ENCODE peak calls at places on chromosomes 2 and 18, in eight cellular contexts. J is psoas muscle; W is epithelial cell of proximal tubule; H is neural progenitor cell; O is CD4-positive, alpha-beta T cell; E is sigmoid colon; P is Peyer's patch; Y is GM13976. S is an unnamed sample.

GRCh38 chr2:23588106-23588505 is 203.1 kb downstream of the KLHL29 start:
- DNase-seq in J (no peak), W (no peak), H (no peak), O (no peak), E (peak; percentile 65), P (no peak), Y (no peak), S (no peak)

GRCh38 chr2:145096582-145096981 is 576.7 kb upstream of the ZEB2 start:
- DNase-seq in J (no peak), W (peak; percentile 56), H (no peak), O (no peak), E (no peak), P (no peak), Y (no peak), S (no peak)

GRCh38 chr18:3704556-3705162 is 254.7 kb downstream of the TGIF1 start:
- DNase-seq in J (no peak), W (no peak), H (no peak), O (no peak), E (no peak), P (no peak), Y (no peak), S (no peak)

GRCh38 chr2:70596293-70596692 is 42.7 kb upstream of the TGFA start:
- DNase-seq in J (no peak), W (peak; percentile 52), H (no peak), O (no peak), E (no peak), P (no peak), Y (no peak), S (no peak)

GRCh38 chr2:231554748-231555545 is 24.7 kb upstream of the NMUR1 start:
- DNase-seq in J (peak; percentile 55), W (no peak), H (no peak), O (no peak), E (peak; percentile 90), P (peak; percentile 79), Y (no peak), S (peak; percentile 39)

GRCh38 chr2:157264099-157264498 is 6.6 kb downstream of the GALNT5 start:
- DNase-seq in J (no peak), W (no peak), H (no peak), O (no peak), E (no peak), P (no peak), Y (no peak), S (no peak)

GRCh38 chr18:62436636-62437519 is 85.9 kb upstream of the ZCCHC2 start:
- DNase-seq in J (peak; percentile 92), W (no peak), H (no peak), O (no peak), E (peak; percentile 91), P (peak; percentile 81), Y (no peak), S (no peak)

GRCh38 chr2:239802101-239802649 is 223.0 kb downstream of the NDUFA10 start:
- DNase-seq in J (no peak), W (no peak), H (no peak), O (no peak), E (peak; percentile 38), P (peak; percentile 23), Y (no peak), S (no peak)

GRCh38 chr2:26696352-26696816 is 3.9 kb downstream of the KCNK3 start:
- DNase-seq in J (no peak), W (peak; percentile 98), H (no peak), O (no peak), E (no peak), P (no peak), Y (no peak), S (no peak)

GRCh38 chr18:66495844-66496243 is 108.0 kb downstream of the CDH19 start:
- DNase-seq in J (peak; percentile 20), W (no peak), H (peak; percentile 87), O (no peak), E (no peak), P (peak; percentile 48), Y (peak; percentile 1), S (no peak)

GRCh38 chr2:146544701-146545100 is 1300.1 kb upstream of the ACVR2A start:
- DNase-seq in J (no peak), W (no peak), H (no peak), O (no peak), E (no peak), P (no peak), Y (no peak), S (no peak)

GRCh38 chr18:28995319-28995718 is 818.4 kb upstream of the CDH2 start:
- DNase-seq in J (no peak), W (no peak), H (no peak), O (no peak), E (no peak), P (no peak), Y (no peak), S (no peak)
- TF ChIP-seq CTCF in J (no peak), W (peak; percentile 43), H (peak; percentile 18), O (no peak), E (no peak), P (no peak), Y (no peak), S (no peak)

GRCh38 chr2:41768301-41768700 is 279.5 kb upstream of the PKDCC start:
- DNase-seq in J (no peak), W (no peak), H (no peak), O (no peak), E (no peak), P (no peak), Y (no peak), S (no peak)

GRCh38 chr2:41763091-41763490 is 284.7 kb upstream of the PKDCC start:
- DNase-seq in J (no peak), W (no peak), H (peak; percentile 8), O (no peak), E (no peak), P (no peak), Y (no peak), S (no peak)

GRCh38 chr2:41759880-41760279 is 287.9 kb upstream of the PKDCC start:
- DNase-seq in J (no peak), W (no peak), H (no peak), O (no peak), E (no peak), P (no peak), Y (no peak), S (no peak)

GRCh38 chr2:41764919-41765318 is 282.9 kb upstream of the PKDCC start:
- DNase-seq in J (no peak), W (no peak), H (no peak), O (no peak), E (no peak), P (no peak), Y (no peak), S (no peak)
- TF ChIP-seq CTCF in J (no peak), W (peak; percentile 9), H (no peak), O (no peak), E (no peak), P (no peak), Y (no peak), S (no peak)

GRCh38 chr2:45879406-45879805 is 227.9 kb downstream of the PRKCE start:
- DNase-seq in J (no peak), W (no peak), H (no peak), O (no peak), E (no peak), P (no peak), Y (no peak), S (no peak)
- TF ChIP-seq CTCF in J (no peak), W (peak; percentile 44), H (no peak), O (no peak), E (no peak), P (no peak), Y (no peak), S (no peak)

GRCh38 chr2:124024491-124025348 is at the start of gene CNTNAP5:
- DNase-seq in J (peak; percentile 21), W (no peak), H (peak; percentile 95), O (no peak), E (no peak), P (no peak), Y (peak; percentile 49), S (peak; percentile 15)

GRCh38 chr2:124032799-124033198 is 7.7 kb downstream of the CNTNAP5 start:
- DNase-seq in J (no peak), W (no peak), H (no peak), O (no peak), E (no peak), P (no peak), Y (no peak), S (no peak)

GRCh38 chr2:124025349-124025720 is 248 bp downstream of the CNTNAP5 start:
- DNase-seq in J (no peak), W (no peak), H (no peak), O (no peak), E (no peak), P (no peak), Y (no peak), S (no peak)

GRCh38 chr2:124025896-124026295 is 809 bp downstream of the CNTNAP5 start:
- DNase-seq in J (no peak), W (no peak), H (peak; percentile 5), O (no peak), E (no peak), P (no peak), Y (no peak), S (no peak)

DNA sequence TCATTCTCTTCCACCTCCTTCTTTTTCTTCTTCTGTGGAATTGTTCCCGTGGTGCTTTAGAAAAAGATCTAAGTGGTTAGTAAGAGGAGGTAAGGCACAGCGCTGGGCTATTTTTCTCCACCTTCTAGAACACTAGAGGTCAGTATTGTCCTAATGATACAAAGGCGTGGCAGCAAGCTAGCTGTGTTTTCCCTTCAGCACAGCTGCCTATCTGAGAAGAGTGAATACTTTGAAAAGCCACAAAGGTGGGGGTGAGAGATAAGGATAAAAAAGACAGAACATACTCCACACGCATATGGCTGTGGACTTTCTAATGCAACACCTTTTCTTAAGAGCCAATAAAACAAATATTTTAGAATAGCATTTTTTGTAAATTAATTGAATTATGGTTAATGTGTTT is 2.1 kb downstream of the CNTNAP5 start:
- DNase-seq in J (no peak), W (peak; percentile 10), H (peak; percentile 87), O (no peak), E (no peak), P (no peak), Y (peak; percentile 62), S (no peak)
- TF ChIP-seq CTCF in J (peak; percentile 41), W (peak; percentile 78), H (peak; percentile 85), O (no peak), E (no peak), P (no peak), Y (peak; percentile 44), S (no peak)

GRCh38 chr2:227366861-227367800 is 12.0 kb downstream of the TM4SF20 start:
- DNase-seq in J (no peak), W (no peak), H (no peak), O (no peak), E (peak; percentile 67), P (no peak), Y (no peak), S (no peak)

GRCh38 chr2:227360351-227360750 is 18.8 kb downstream of the TM4SF20 start:
- DNase-seq in J (no peak), W (no peak), H (no peak), O (no peak), E (no peak), P (no peak), Y (no peak), S (no peak)

GRCh38 chr2:227365833-227366232 is 13.3 kb downstream of the TM4SF20 start:
- DNase-seq in J (no peak), W (no peak), H (no peak), O (no peak), E (no peak), P (no peak), Y (no peak), S (no peak)

GRCh38 chr2:227363756-227364155 is 15.3 kb downstream of the TM4SF20 start:
- DNase-seq in J (no peak), W (no peak), H (no peak), O (no peak), E (no peak), P (no peak), Y (no peak), S (no peak)
- TF ChIP-seq CTCF in J (no peak), W (peak; percentile 44), H (peak; percentile 44), O (peak; percentile 21), E (no peak), P (no peak), Y (no peak), S (no peak)

GRCh38 chr2:60998628-60999545 is 18.6 kb upstream of the PEX13 start:
- DNase-seq in J (no peak), W (no peak), H (peak; percentile 54), O (no peak), E (no peak), P (no peak), Y (peak; percentile 61), S (peak; percentile 55)
- TF ChIP-seq CTCF in J (peak; percentile 64), W (peak; percentile 60), H (peak; percentile 83), O (peak; percentile 94), E (peak; percentile 34), P (peak; percentile 29), Y (no peak), S (peak; percentile 86)

S was measured in natural killer cell.